ENCODE peak calls at places on chromosomes 2 and 18, in seven cellular contexts. Z is CD8-positive, alpha-beta memory T cell; E is Jurkat, Clone E6-1; R is Panc1; Y is activated naive CD8-positive, alpha-beta T cell treated with anti-CD3 and anti-CD28 coated beads, Interleukin-2, amount 50 U/mL, for 24 hours; G is T-helper 1 cell; S is GM23248. F is an unnamed sample.

GRCh38 chr2:235201796-235202195 is 250.0 kb downstream of the SH3BP4 start:
- DNase-seq in Z (no peak), E (no peak), R (no peak), Y (no peak), G (no peak), S (no peak), F (no peak)

GRCh38 chr2:190637903-190638618 is 10.8 kb upstream of the NAB1 start:
- DNase-seq in Z (no peak), E (no peak), R (no peak), Y (no peak), G (no peak), S (peak), F (no peak)

GRCh38 chr2:116117845-116118244 is 1675.4 kb downstream of the DPP10 start:
- DNase-seq in Z (no peak), E (no peak), R (no peak), Y (no peak), G (no peak), S (no peak), F (no peak)

GRCh38 chr2:31413025-31413424 is 1.5 kb downstream of the XDH start:
- DNase-seq in Z (no peak), E (no peak), R (no peak), Y (no peak), G (no peak), S (peak), F (no peak)

GRCh38 chr2:176652300-176653182 is 383.3 kb downstream of the MTX2 start:
- DNase-seq in Z (peak), E (peak), R (no peak), Y (no peak), G (no peak), S (peak), F (no peak)

GRCh38 chr2:24919100-24919976 is 699 bp downstream of the ADCY3 start:
- DNase-seq in Z (peak), E (peak), R (no peak), Y (peak), G (peak), S (peak), F (no peak)

GRCh38 chr2:8144785-8145184 is 537.1 kb upstream of the ID2 start:
- DNase-seq in Z (no peak), E (no peak), R (no peak), Y (no peak), G (no peak), S (peak), F (no peak)

GRCh38 chr2:166803314-166803986 is 84.8 kb upstream of the XIRP2 start:
- DNase-seq in Z (peak), E (peak), R (no peak), Y (no peak), G (no peak), S (no peak), F (no peak)

GRCh38 chr2:223488814-223489213 is 113.3 kb downstream of the SCG2 start:
- DNase-seq in Z (no peak), E (peak), R (no peak), Y (no peak), G (no peak), S (peak), F (no peak)

GRCh38 chr2:65845442-65846182 is 413.2 kb upstream of the SPRED2 start:
- DNase-seq in Z (no peak), E (no peak), R (no peak), Y (no peak), G (no peak), S (no peak), F (no peak)

GRCh38 chr2:99507964-99508818 is 18.4 kb upstream of the REV1 start:
- DNase-seq in Z (no peak), E (no peak), R (no peak), Y (no peak), G (no peak), S (no peak), F (no peak)

GRCh38 chr18:36372902-36373301 is 75.4 kb downstream of the FHOD3 start:
- DNase-seq in Z (no peak), E (peak), R (no peak), Y (no peak), G (no peak), S (peak), F (no peak)

F was measured in glomerular endothelial cell.